ENCODE peak calls at places on chromosomes 4 and X, in seven cellular contexts. X, J, H, Z, B, A and E are unnamed samples.

GRCh38 chrX:39813631-39814246 is 284.0 kb downstream of the BCOR start:
- DNase-seq in B (peak; percentile 71), X (no peak), A (no peak), H (peak; percentile 75), J (peak; percentile 74), Z (peak; percentile 82), E (no peak)

GRCh38 chr4:169271692-169272007 is 894 bp upstream of the SH3RF1 start:
- DNase-seq in B (peak; percentile 12), A (no peak), J (no peak), H (no peak), X (no peak), Z (no peak), E (no peak)

GRCh38 chrX:138756234-138756633 is 44.7 kb upstream of the FGF13 start:
- DNase-seq in J (peak; percentile 21), A (peak; percentile 17), B (peak; percentile 6), Z (peak; percentile 12), H (peak; percentile 51), X (peak; percentile 73), E (no peak)

GRCh38 chr4:137694138-137694537 is 161.8 kb upstream of the PCDH18 start:
- DNase-seq in B (no peak), J (no peak), A (no peak), Z (peak; percentile 80), H (peak; percentile 28), X (no peak), E (no peak)

GRCh38 chr4:177436456-177436855 is 5.8 kb downstream of the AGA start:
- DNase-seq in J (peak; percentile 52), Z (no peak), A (no peak), H (no peak), X (no peak), B (no peak), E (no peak)

GRCh38 chr4:39812500-39812899 is 114.6 kb downstream of the UBE2K start:
- DNase-seq in X (no peak), B (no peak), J (no peak), Z (no peak), A (no peak), H (no peak), E (no peak)

GRCh38 chr4:134628074-134628473 is 426.5 kb upstream of the PABPC4L start:
- DNase-seq in J (no peak), X (no peak), Z (no peak), H (no peak), B (no peak), A (no peak), E (no peak)

GRCh38 chrX:72021975-72022374 is 109.7 kb downstream of the RTL5 start:
- DNase-seq in Z (no peak), A (peak; percentile 53), B (no peak), X (peak; percentile 34), J (no peak), H (no peak), E (peak; percentile 12)

GRCh38 chrX:106919932-106920452 is at the start of gene CLDN2:
- DNase-seq in A (peak; percentile 71), Z (no peak), X (peak; percentile 86), B (no peak), H (no peak), J (no peak), E (no peak)

GRCh38 chrX:133918326-133918725 is 67.1 kb downstream of the GPC3 start:
- DNase-seq in X (no peak), B (no peak), Z (no peak), H (no peak), A (no peak), J (no peak), E (no peak)

GRCh38 chr4:83686166-83686565 is 150.3 kb downstream of the GPAT3 start:
- DNase-seq in H (no peak), Z (peak; percentile 75), J (no peak), X (no peak), A (no peak), B (no peak), E (no peak)

GRCh38 chr4:14916554-14917304 is 85.6 kb upstream of the CPEB2 start:
- DNase-seq in A (no peak), J (no peak), B (no peak), H (no peak), X (no peak), Z (peak; percentile 79), E (no peak)

GRCh38 chr4:153204247-153205027 is at the start of gene TRIM2:
- DNase-seq in H (peak; percentile 64), B (peak; percentile 58), J (peak; percentile 69), A (peak; percentile 63), X (peak; percentile 80), Z (peak; percentile 54), E (no peak)

GRCh38 chrX:71989768-71990167 is 79.1 kb downstream of the NHSL2 start:
- DNase-seq in A (no peak), Z (peak; percentile 59), H (no peak), X (no peak), B (no peak), J (no peak), E (no peak)

GRCh38 chr4:146255874-146256273 is 41.5 kb downstream of the REELD1 start:
- DNase-seq in X (no peak), H (no peak), Z (peak; percentile 52), J (no peak), A (no peak), B (no peak), E (no peak)

GRCh38 chr4:107492566-107492965 is 227.5 kb downstream of the PAPSS1 start:
- DNase-seq in H (no peak), B (no peak), Z (no peak), X (no peak), A (no peak), J (no peak), E (no peak)

GRCh38 chr4:81337211-81337610 is 122.2 kb upstream of the PRKG2 start:
- DNase-seq in Z (no peak), X (no peak), B (no peak), H (no peak), J (no peak), A (no peak), E (no peak)

GRCh38 chr4:74157116-74157742 is 689 bp upstream of the MTHFD2L start:
- DNase-seq in J (no peak), X (no peak), A (no peak), B (no peak), Z (peak; percentile 64), H (no peak), E (no peak)

DNA sequence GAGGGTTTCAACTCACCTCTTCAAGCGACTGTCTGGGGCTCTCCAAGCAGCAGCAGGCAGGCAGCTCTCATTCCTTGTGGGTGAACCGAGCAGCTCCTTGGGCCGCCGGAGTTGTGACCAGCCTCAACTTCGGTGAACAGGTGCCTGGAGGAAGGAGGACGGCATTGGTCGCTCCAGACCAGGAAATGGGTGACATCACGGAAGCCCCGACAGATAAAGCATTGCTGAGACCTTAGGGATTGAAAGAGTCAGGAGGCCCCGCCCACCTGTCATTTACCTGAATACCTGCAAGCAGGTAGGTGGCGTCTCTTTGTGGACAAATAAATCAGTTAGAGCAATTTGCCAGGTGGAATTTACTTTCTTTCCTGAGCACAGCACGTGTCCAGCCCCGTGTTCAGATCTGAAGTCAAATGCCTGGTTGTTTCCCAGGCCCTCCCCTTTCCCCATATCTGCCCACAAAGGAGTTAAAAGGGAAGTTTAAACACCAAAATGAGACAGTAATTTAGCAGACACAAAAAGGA is at the start of gene LNX1:
- DNase-seq in A (peak; percentile 62), H (no peak), Z (no peak), X (peak; percentile 35), J (no peak), B (no peak), E (no peak)
- H3K4me3 ChIP-seq in A (peak within 1 kb of the TSS; percentile 31), H (no peak within 1 kb of the TSS), Z (no peak within 1 kb of the TSS), X (peak within 1 kb of the TSS; percentile 44), J (no peak within 1 kb of the TSS), B (no peak within 1 kb of the TSS), E (no peak within 1 kb of the TSS)

GRCh38 chr4:25158817-25159216 is 1.4 kb downstream of the SEPSECS start:
- DNase-seq in A (no peak), Z (no peak), X (no peak), H (no peak), J (no peak), B (no peak), E (no peak)
- H3K4me3 ChIP-seq in A (no peak overlapping the region), Z (no peak overlapping the region), X (peak overlapping the region; percentile 67), H (peak overlapping the region; percentile 98), J (no peak overlapping the region), B (no peak overlapping the region), E (peak overlapping the region; percentile 76)

GRCh38 chr4:8552024-8552423 is 28.2 kb upstream of the GPR78 start:
- DNase-seq in J (no peak), H (no peak), B (no peak), X (no peak), Z (no peak), A (no peak), E (no peak)

GRCh38 chr4:8549352-8549931 is 30.8 kb upstream of the GPR78 start:
- DNase-seq in J (no peak), X (no peak), Z (no peak), A (peak; percentile 45), H (no peak), B (no peak), E (no peak)

GRCh38 chr4:8552581-8553205 is 27.5 kb upstream of the GPR78 start:
- DNase-seq in H (no peak), B (no peak), J (no peak), A (no peak), Z (no peak), X (no peak), E (no peak)

GRCh38 chr4:8548731-8549351 is 31.4 kb upstream of the GPR78 start:
- DNase-seq in J (no peak), B (no peak), H (no peak), X (no peak), A (peak; percentile 46), Z (no peak), E (no peak)

DNA sequence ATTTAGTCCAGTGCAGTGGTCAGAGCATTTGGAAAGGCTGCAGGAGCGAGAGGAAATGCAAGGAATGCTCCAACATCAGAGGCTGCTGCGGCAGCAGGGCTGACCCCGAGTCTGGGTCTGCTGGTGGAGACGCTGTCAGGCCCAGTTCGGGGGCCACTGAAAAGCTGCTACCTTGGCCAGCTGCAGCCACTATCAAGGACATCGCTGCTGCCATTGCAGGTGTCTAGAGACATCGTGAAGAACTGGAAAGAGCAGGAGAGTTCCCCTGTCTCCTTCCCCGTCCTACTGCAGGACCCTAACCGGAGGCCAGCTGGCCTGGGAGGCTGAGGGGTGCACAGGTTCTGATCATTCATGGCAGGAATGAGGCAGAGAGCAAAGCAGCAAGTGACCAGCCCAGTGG is 29.5 kb upstream of the GPR78 start:
- DNase-seq in J (no peak), B (no peak), H (no peak), Z (no peak), A (peak; percentile 32), X (no peak), E (no peak)
- H3K4me3 ChIP-seq in J (no peak overlapping the region), B (no peak overlapping the region), H (no peak overlapping the region), Z (no peak overlapping the region), A (no peak overlapping the region), X (no peak overlapping the region), E (no peak overlapping the region)

DNA sequence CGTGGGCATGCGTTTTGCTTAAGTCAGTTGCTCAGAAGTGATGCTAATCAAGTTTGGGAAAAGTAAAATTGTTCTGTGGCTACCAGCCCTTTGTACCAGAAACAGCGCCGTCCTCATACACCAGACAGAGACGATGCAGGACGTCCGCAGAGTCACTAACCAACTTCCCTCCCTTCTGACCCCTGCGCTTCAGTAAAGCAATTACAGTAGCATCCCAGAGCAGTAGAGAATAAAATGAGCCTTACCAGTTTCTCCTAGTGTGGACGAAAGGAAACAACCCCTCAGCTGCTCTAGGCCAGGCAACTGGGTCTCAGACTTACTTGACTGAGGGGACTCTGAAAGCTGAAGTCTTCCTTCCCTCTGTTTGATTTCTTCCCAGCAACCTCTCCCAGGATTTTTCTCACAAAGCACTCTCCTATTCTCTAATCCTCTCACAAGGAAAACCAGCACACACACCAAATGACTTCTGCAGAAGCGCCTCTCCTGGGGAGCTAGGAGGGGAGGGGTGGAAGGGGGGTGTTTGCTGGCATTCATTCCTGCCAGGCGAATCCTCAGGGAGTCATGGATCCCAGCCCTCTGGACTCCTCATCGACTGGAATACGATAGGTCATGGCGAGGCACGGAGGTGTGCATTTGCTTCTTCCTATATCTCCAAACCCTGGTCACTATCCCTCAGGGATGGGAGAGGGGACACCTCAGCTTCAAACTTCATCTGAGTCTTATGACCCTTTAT is 56.0 kb upstream of the MID1 start:
- DNase-seq in A (peak; percentile 22), J (no peak), X (peak; percentile 64), H (no peak), Z (no peak), B (no peak), E (no peak)
- H3K4me3 ChIP-seq in A (no peak overlapping the region), J (no peak overlapping the region), X (peak overlapping the region; percentile 34), H (no peak overlapping the region), Z (no peak overlapping the region), B (no peak overlapping the region), E (no peak overlapping the region)